ENCODE peak calls at places on chromosomes 16 and 17, in five cellular contexts. One of them, this sample, is unnamed.

GRCh38 chr17:63039342-63039741 is 73.3 kb downstream of the TANC2 start:
- DNase-seq in NCI-H510A treated with DMSO at 0.1 percent for 48 hours: peak
- DNase-seq in substantia nigra: no peak
- DNase-seq in B cell: no peak
- DNase-seq in HTR-8/SVneo: no peak
- DNase-seq in this sample: no peak

GRCh38 chr17:81387235-81388060 is 7.8 kb upstream of the BAHCC1 start:
- DNase-seq in NCI-H510A treated with DMSO at 0.1 percent for 48 hours: peak
- DNase-seq in substantia nigra: no peak
- DNase-seq in B cell: peak
- DNase-seq in HTR-8/SVneo: peak
- DNase-seq in this sample: no peak

GRCh38 chr17:82098939-82099765 is 1.1 kb upstream of the FASN start:
- DNase-seq in NCI-H510A treated with DMSO at 0.1 percent for 48 hours: no peak
- DNase-seq in substantia nigra: no peak
- DNase-seq in B cell: no peak
- DNase-seq in HTR-8/SVneo: no peak
- DNase-seq in this sample: no peak

GRCh38 chr16:58243528-58244004 is 45.7 kb upstream of the CSNK2A2 start:
- DNase-seq in NCI-H510A treated with DMSO at 0.1 percent for 48 hours: no peak
- DNase-seq in substantia nigra: no peak
- DNase-seq in B cell: peak
- DNase-seq in HTR-8/SVneo: no peak
- DNase-seq in this sample: no peak

GRCh38 chr17:27601069-27601974 is 29.7 kb upstream of the LGALS9 start:
- DNase-seq in NCI-H510A treated with DMSO at 0.1 percent for 48 hours: peak
- DNase-seq in substantia nigra: no peak
- DNase-seq in B cell: peak
- DNase-seq in HTR-8/SVneo: peak
- DNase-seq in this sample: peak

GRCh38 chr17:17356931-17357270 is 53.7 kb downstream of the NT5M start:
- DNase-seq in NCI-H510A treated with DMSO at 0.1 percent for 48 hours: no peak
- DNase-seq in substantia nigra: no peak
- DNase-seq in B cell: peak
- DNase-seq in HTR-8/SVneo: no peak
- DNase-seq in this sample: no peak

GRCh38 chr17:64139542-64139941 is 9.6 kb upstream of the ERN1 start:
- DNase-seq in NCI-H510A treated with DMSO at 0.1 percent for 48 hours: no peak
- DNase-seq in substantia nigra: no peak
- DNase-seq in B cell: no peak
- DNase-seq in HTR-8/SVneo: no peak
- DNase-seq in this sample: no peak

GRCh38 chr16:84103678-84104077 is 13.1 kb downstream of the MBTPS1 start:
- DNase-seq in NCI-H510A treated with DMSO at 0.1 percent for 48 hours: no peak
- DNase-seq in substantia nigra: no peak
- DNase-seq in B cell: no peak
- DNase-seq in HTR-8/SVneo: no peak
- DNase-seq in this sample: no peak

GRCh38 chr17:64747938-64748540 is 85.9 kb upstream of the SMURF2 start:
- DNase-seq in NCI-H510A treated with DMSO at 0.1 percent for 48 hours: no peak
- DNase-seq in substantia nigra: no peak
- DNase-seq in B cell: no peak
- DNase-seq in HTR-8/SVneo: no peak
- DNase-seq in this sample: no peak

GRCh38 chr17:35730400-35731005 is 936 bp upstream of the RASL10B start:
- DNase-seq in NCI-H510A treated with DMSO at 0.1 percent for 48 hours: no peak
- DNase-seq in substantia nigra: no peak
- DNase-seq in B cell: no peak
- DNase-seq in HTR-8/SVneo: no peak
- DNase-seq in this sample: no peak

GRCh38 chr17:80475949-80476876 is at the start of gene NPTX1:
- DNase-seq in NCI-H510A treated with DMSO at 0.1 percent for 48 hours: peak
- DNase-seq in substantia nigra: no peak
- DNase-seq in B cell: peak
- DNase-seq in HTR-8/SVneo: no peak
- DNase-seq in this sample: no peak

GRCh38 chr17:42361781-42362186 is 26.5 kb downstream of the STAT3 start:
- DNase-seq in NCI-H510A treated with DMSO at 0.1 percent for 48 hours: no peak
- DNase-seq in substantia nigra: no peak
- DNase-seq in B cell: no peak
- DNase-seq in HTR-8/SVneo: no peak
- DNase-seq in this sample: no peak

GRCh38 chr16:24988593-24989338 is 26.4 kb downstream of the ARHGAP17 start:
- DNase-seq in NCI-H510A treated with DMSO at 0.1 percent for 48 hours: peak
- DNase-seq in substantia nigra: no peak
- DNase-seq in B cell: no peak
- DNase-seq in HTR-8/SVneo: no peak
- DNase-seq in this sample: no peak

GRCh38 chr16:80803341-80804060 is 897 bp downstream of the CDYL2 start:
- DNase-seq in NCI-H510A treated with DMSO at 0.1 percent for 48 hours: peak
- DNase-seq in substantia nigra: no peak
- DNase-seq in B cell: peak
- DNase-seq in HTR-8/SVneo: peak
- DNase-seq in this sample: no peak

GRCh38 chr16:13896543-13897182 is 23.3 kb upstream of the ERCC4 start:
- DNase-seq in NCI-H510A treated with DMSO at 0.1 percent for 48 hours: no peak
- DNase-seq in substantia nigra: no peak
- DNase-seq in B cell: no peak
- DNase-seq in HTR-8/SVneo: no peak
- DNase-seq in this sample: no peak

GRCh38 chr16:89043636-89044393 is 49.8 kb upstream of the ACSF3 start:
- DNase-seq in NCI-H510A treated with DMSO at 0.1 percent for 48 hours: no peak
- DNase-seq in substantia nigra: no peak
- DNase-seq in B cell: no peak
- DNase-seq in HTR-8/SVneo: no peak
- DNase-seq in this sample: no peak

GRCh38 chr17:64327201-64327930 is 63.3 kb downstream of the PECAM1 start:
- DNase-seq in NCI-H510A treated with DMSO at 0.1 percent for 48 hours: no peak
- DNase-seq in substantia nigra: no peak
- DNase-seq in B cell: no peak
- DNase-seq in HTR-8/SVneo: no peak
- DNase-seq in this sample: no peak

GRCh38 chr16:69672315-69672997 is 53.9 kb downstream of the NQO1 start:
- DNase-seq in NCI-H510A treated with DMSO at 0.1 percent for 48 hours: no peak
- DNase-seq in substantia nigra: no peak
- DNase-seq in B cell: no peak
- DNase-seq in HTR-8/SVneo: no peak
- DNase-seq in this sample: no peak

GRCh38 chr16:28596115-28596630 is 677 bp downstream of the SULT1A2 start:
- DNase-seq in NCI-H510A treated with DMSO at 0.1 percent for 48 hours: no peak
- DNase-seq in substantia nigra: no peak
- DNase-seq in B cell: no peak
- DNase-seq in HTR-8/SVneo: no peak
- DNase-seq in this sample: no peak

GRCh38 chr17:56203430-56203829 is 50.2 kb downstream of the ANKFN1 start:
- DNase-seq in NCI-H510A treated with DMSO at 0.1 percent for 48 hours: no peak
- DNase-seq in substantia nigra: no peak
- DNase-seq in B cell: no peak
- DNase-seq in HTR-8/SVneo: peak
- DNase-seq in this sample: peak

GRCh38 chr17:80286638-80286960 is 25.9 kb downstream of the RNF213 start:
- DNase-seq in NCI-H510A treated with DMSO at 0.1 percent for 48 hours: no peak
- DNase-seq in substantia nigra: no peak
- DNase-seq in B cell: no peak
- DNase-seq in HTR-8/SVneo: no peak
- DNase-seq in this sample: no peak

GRCh38 chr17:1454541-1454940 is 1.5 kb downstream of the CRK start:
- DNase-seq in NCI-H510A treated with DMSO at 0.1 percent for 48 hours: no peak
- DNase-seq in substantia nigra: no peak
- DNase-seq in B cell: no peak
- DNase-seq in HTR-8/SVneo: no peak
- DNase-seq in this sample: no peak

GRCh38 chr17:74116087-74116717 is 87.3 kb upstream of the RPL38 start:
- DNase-seq in NCI-H510A treated with DMSO at 0.1 percent for 48 hours: peak
- DNase-seq in substantia nigra: no peak
- DNase-seq in B cell: no peak
- DNase-seq in HTR-8/SVneo: no peak
- DNase-seq in this sample: peak

GRCh38 chr17:81961087-81961514 is at the start of gene NOTUM:
- DNase-seq in NCI-H510A treated with DMSO at 0.1 percent for 48 hours: no peak
- DNase-seq in substantia nigra: no peak
- DNase-seq in B cell: peak
- DNase-seq in HTR-8/SVneo: no peak
- DNase-seq in this sample: peak

GRCh38 chr17:29918922-29919856 is 10.8 kb downstream of the SSH2 start:
- DNase-seq in NCI-H510A treated with DMSO at 0.1 percent for 48 hours: no peak
- DNase-seq in substantia nigra: no peak
- DNase-seq in B cell: no peak
- DNase-seq in HTR-8/SVneo: no peak
- DNase-seq in this sample: no peak

GRCh38 chr17:47847341-47848197 is 3.4 kb downstream of the SP6 start:
- DNase-seq in NCI-H510A treated with DMSO at 0.1 percent for 48 hours: no peak
- DNase-seq in substantia nigra: no peak
- DNase-seq in B cell: no peak
- DNase-seq in HTR-8/SVneo: no peak
- DNase-seq in this sample: no peak

GRCh38 chr16:85878875-85879274 is 20.1 kb upstream of the IRF8 start:
- DNase-seq in NCI-H510A treated with DMSO at 0.1 percent for 48 hours: no peak
- DNase-seq in substantia nigra: no peak
- DNase-seq in B cell: no peak
- DNase-seq in HTR-8/SVneo: peak
- DNase-seq in this sample: peak